ENCODE peak calls at places on chromosomes 16 and 17, in eight cellular contexts. One of them, this sample, is unnamed. For H3K27me3 and H3K4me1, the result is how much of the 10 kb centered on the place peaks cover.

GRCh38 chr17:82545071-82545462 is 25.5 kb downstream of the FOXK2 start:
- DNase-seq in thyroid gland: no peak
- DNase-seq in K562: no peak
- DNase-seq in uterus: peak
- DNase-seq in stomach: no peak
- DNase-seq in body of pancreas: no peak
- DNase-seq in sigmoid colon: peak
- DNase-seq in IMR-90: no peak
- DNase-seq in this sample: no peak

GRCh38 chr17:43319293-43320124 is 79.3 kb upstream of the ARL4D start:
- DNase-seq in thyroid gland: no peak
- DNase-seq in IMR-90: no peak
- DNase-seq in stomach: no peak
- DNase-seq in sigmoid colon: no peak
- DNase-seq in body of pancreas: no peak
- DNase-seq in K562: no peak
- DNase-seq in uterus: no peak
- DNase-seq in this sample: no peak

GRCh38 chr17:44152875-44153274 is 11.1 kb downstream of the HROB start:
- DNase-seq in IMR-90: no peak
- DNase-seq in uterus: no peak
- DNase-seq in thyroid gland: no peak
- DNase-seq in sigmoid colon: no peak
- DNase-seq in stomach: no peak
- DNase-seq in body of pancreas: no peak
- DNase-seq in K562: no peak
- DNase-seq in this sample: no peak

GRCh38 chr16:62225675-62226074 is 189.4 kb upstream of the CDH8 start:
- DNase-seq in uterus: no peak
- DNase-seq in K562: peak
- DNase-seq in body of pancreas: peak
- DNase-seq in IMR-90: no peak
- DNase-seq in stomach: peak
- DNase-seq in thyroid gland: peak
- DNase-seq in sigmoid colon: no peak
- DNase-seq in this sample: no peak

GRCh38 chr16:85300451-85300968 is 188.2 kb upstream of the CIBAR2 start:
- DNase-seq in body of pancreas: no peak
- DNase-seq in stomach: no peak
- DNase-seq in uterus: no peak
- DNase-seq in thyroid gland: no peak
- DNase-seq in sigmoid colon: no peak
- DNase-seq in K562: no peak
- DNase-seq in IMR-90: no peak
- DNase-seq in this sample: no peak

GRCh38 chr17:39634384-39634871 is 2.5 kb upstream of the STARD3 start:
- DNase-seq in stomach: no peak
- DNase-seq in IMR-90: peak
- DNase-seq in body of pancreas: no peak
- DNase-seq in thyroid gland: no peak
- DNase-seq in uterus: no peak
- DNase-seq in sigmoid colon: no peak
- DNase-seq in K562: peak
- DNase-seq in this sample: no peak

GRCh38 chr17:44105483-44105882 is 18.0 kb downstream of the HDAC5 start:
- DNase-seq in sigmoid colon: no peak
- DNase-seq in K562: no peak
- DNase-seq in IMR-90: no peak
- DNase-seq in thyroid gland: no peak
- DNase-seq in uterus: no peak
- DNase-seq in stomach: no peak
- DNase-seq in body of pancreas: no peak
- DNase-seq in this sample: no peak

GRCh38 chr16:17305694-17306093 is 165.1 kb downstream of the XYLT1 start:
- DNase-seq in uterus: no peak
- DNase-seq in IMR-90: no peak
- DNase-seq in K562: no peak
- DNase-seq in body of pancreas: no peak
- DNase-seq in sigmoid colon: no peak
- DNase-seq in thyroid gland: no peak
- DNase-seq in stomach: no peak
- DNase-seq in this sample: no peak

GRCh38 chr16:80836846-80837245 is 32.4 kb upstream of the CDYL2 start:
- DNase-seq in IMR-90: no peak
- DNase-seq in K562: no peak
- DNase-seq in uterus: no peak
- DNase-seq in body of pancreas: no peak
- DNase-seq in sigmoid colon: no peak
- DNase-seq in stomach: no peak
- DNase-seq in thyroid gland: no peak
- DNase-seq in this sample: no peak

GRCh38 chr17:77793146-77793887 is 165.2 kb upstream of the TNRC6C start:
- DNase-seq in K562: no peak
- DNase-seq in stomach: no peak
- DNase-seq in thyroid gland: no peak
- DNase-seq in sigmoid colon: no peak
- DNase-seq in body of pancreas: no peak
- DNase-seq in uterus: no peak
- DNase-seq in IMR-90: no peak
- DNase-seq in this sample: no peak

GRCh38 chr17:77795685-77796084 is 162.8 kb upstream of the TNRC6C start:
- DNase-seq in thyroid gland: no peak
- DNase-seq in body of pancreas: no peak
- DNase-seq in K562: no peak
- DNase-seq in sigmoid colon: peak
- DNase-seq in uterus: no peak
- DNase-seq in IMR-90: no peak
- DNase-seq in stomach: no peak
- DNase-seq in this sample: no peak

GRCh38 chr17:77794846-77795245 is 163.7 kb upstream of the TNRC6C start:
- DNase-seq in stomach: no peak
- DNase-seq in IMR-90: no peak
- DNase-seq in K562: no peak
- DNase-seq in uterus: no peak
- DNase-seq in sigmoid colon: no peak
- DNase-seq in body of pancreas: no peak
- DNase-seq in thyroid gland: no peak
- DNase-seq in this sample: no peak

GRCh38 chr17:77792626-77793025 is 165.9 kb upstream of the TNRC6C start:
- DNase-seq in body of pancreas: no peak
- DNase-seq in stomach: no peak
- DNase-seq in K562: no peak
- DNase-seq in sigmoid colon: no peak
- DNase-seq in IMR-90: no peak
- DNase-seq in uterus: no peak
- DNase-seq in thyroid gland: no peak
- DNase-seq in this sample: no peak

DNA sequence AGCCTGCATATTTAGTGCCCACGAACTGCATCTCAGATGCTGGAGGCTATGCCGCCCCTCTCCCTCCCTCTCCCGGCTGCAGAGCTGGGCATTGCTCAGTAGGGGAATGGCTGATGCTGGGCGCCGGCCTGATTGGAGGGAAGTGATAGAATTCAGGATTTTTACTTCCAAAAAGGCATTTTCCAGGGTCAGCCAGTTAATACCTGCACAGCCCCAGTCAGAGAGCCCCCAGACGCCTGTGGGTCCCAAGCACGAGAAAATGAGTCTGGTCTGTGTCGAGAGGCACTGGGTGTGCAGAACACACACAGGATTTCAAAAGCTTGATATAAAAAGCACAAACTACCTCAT is 164.6 kb upstream of the TNRC6C start:
- DNase-seq in uterus: no peak
- DNase-seq in body of pancreas: no peak
- DNase-seq in stomach: no peak
- DNase-seq in sigmoid colon: no peak
- DNase-seq in K562: no peak
- DNase-seq in IMR-90: no peak
- DNase-seq in thyroid gland: no peak
- DNase-seq in this sample: no peak
- H3K27me3 ChIP-seq in uterus: under half
- H3K27me3 ChIP-seq in body of pancreas: under half
- H3K27me3 ChIP-seq in stomach: under half
- H3K27me3 ChIP-seq in sigmoid colon: under half
- H3K27me3 ChIP-seq in K562: half or more
- H3K27me3 ChIP-seq in IMR-90: half or more
- H3K27me3 ChIP-seq in thyroid gland: under half
- H3K27me3 ChIP-seq in this sample: under half

GRCh38 chr17:58384900-58385299 is 32.4 kb downstream of the RNF43 start:
- DNase-seq in body of pancreas: no peak
- DNase-seq in K562: no peak
- DNase-seq in thyroid gland: no peak
- DNase-seq in stomach: no peak
- DNase-seq in uterus: no peak
- DNase-seq in sigmoid colon: no peak
- DNase-seq in IMR-90: no peak
- DNase-seq in this sample: no peak

GRCh38 chr17:58385359-58385899 is 31.9 kb downstream of the RNF43 start:
- DNase-seq in IMR-90: no peak
- DNase-seq in K562: no peak
- DNase-seq in thyroid gland: no peak
- DNase-seq in stomach: no peak
- DNase-seq in uterus: no peak
- DNase-seq in sigmoid colon: no peak
- DNase-seq in body of pancreas: no peak
- DNase-seq in this sample: no peak

GRCh38 chr17:58382108-58382884 is 30.3 kb upstream of the SUPT4H1 start:
- DNase-seq in body of pancreas: no peak
- DNase-seq in stomach: no peak
- DNase-seq in sigmoid colon: no peak
- DNase-seq in IMR-90: no peak
- DNase-seq in uterus: no peak
- DNase-seq in K562: no peak
- DNase-seq in thyroid gland: no peak
- DNase-seq in this sample: no peak

GRCh38 chr17:58382885-58383248 is 30.9 kb upstream of the SUPT4H1 start:
- DNase-seq in K562: no peak
- DNase-seq in sigmoid colon: no peak
- DNase-seq in stomach: no peak
- DNase-seq in body of pancreas: no peak
- DNase-seq in thyroid gland: no peak
- DNase-seq in uterus: no peak
- DNase-seq in IMR-90: no peak
- DNase-seq in this sample: no peak

GRCh38 chr17:58383892-58384462 is 32.0 kb upstream of the SUPT4H1 start:
- DNase-seq in sigmoid colon: no peak
- DNase-seq in thyroid gland: no peak
- DNase-seq in K562: no peak
- DNase-seq in body of pancreas: no peak
- DNase-seq in uterus: no peak
- DNase-seq in IMR-90: no peak
- DNase-seq in stomach: no peak
- DNase-seq in this sample: no peak
- H3K4me1 ChIP-seq in sigmoid colon: under half
- H3K4me1 ChIP-seq in thyroid gland: under half
- H3K4me1 ChIP-seq in K562: under half
- H3K4me1 ChIP-seq in body of pancreas: half or more
- H3K4me1 ChIP-seq in uterus: under half
- H3K4me1 ChIP-seq in IMR-90: under half
- H3K4me1 ChIP-seq in stomach: half or more
- H3K4me1 ChIP-seq in this sample: under half

GRCh38 chr17:18124346-18125126 is 16.0 kb downstream of the MYO15A start:
- DNase-seq in IMR-90: peak
- DNase-seq in stomach: no peak
- DNase-seq in thyroid gland: no peak
- DNase-seq in K562: no peak
- DNase-seq in uterus: no peak
- DNase-seq in sigmoid colon: no peak
- DNase-seq in body of pancreas: no peak
- DNase-seq in this sample: no peak

GRCh38 chr17:18132711-18133110 is 24.2 kb downstream of the MYO15A start:
- DNase-seq in uterus: no peak
- DNase-seq in K562: no peak
- DNase-seq in stomach: no peak
- DNase-seq in thyroid gland: no peak
- DNase-seq in IMR-90: no peak
- DNase-seq in body of pancreas: no peak
- DNase-seq in sigmoid colon: no peak
- DNase-seq in this sample: no peak

GRCh38 chr17:18122991-18123753 is 14.6 kb downstream of the MYO15A start:
- DNase-seq in K562: no peak
- DNase-seq in sigmoid colon: no peak
- DNase-seq in thyroid gland: no peak
- DNase-seq in IMR-90: no peak
- DNase-seq in uterus: no peak
- DNase-seq in stomach: no peak
- DNase-seq in body of pancreas: no peak
- DNase-seq in this sample: no peak

GRCh38 chr17:18129041-18129502 is 20.5 kb downstream of the MYO15A start:
- DNase-seq in stomach: peak
- DNase-seq in body of pancreas: peak
- DNase-seq in uterus: no peak
- DNase-seq in thyroid gland: peak
- DNase-seq in IMR-90: peak
- DNase-seq in sigmoid colon: no peak
- DNase-seq in K562: no peak
- DNase-seq in this sample: peak
- TF ChIP-seq POLR2A in stomach: no peak
- TF ChIP-seq POLR2A in body of pancreas: no peak
- TF ChIP-seq POLR2A in uterus: no peak
- TF ChIP-seq POLR2A in thyroid gland: no peak
- TF ChIP-seq POLR2A in IMR-90: no peak
- TF ChIP-seq POLR2A in sigmoid colon: no peak
- TF ChIP-seq POLR2A in K562: no peak
- TF ChIP-seq POLR2A in this sample: no peak

DNA sequence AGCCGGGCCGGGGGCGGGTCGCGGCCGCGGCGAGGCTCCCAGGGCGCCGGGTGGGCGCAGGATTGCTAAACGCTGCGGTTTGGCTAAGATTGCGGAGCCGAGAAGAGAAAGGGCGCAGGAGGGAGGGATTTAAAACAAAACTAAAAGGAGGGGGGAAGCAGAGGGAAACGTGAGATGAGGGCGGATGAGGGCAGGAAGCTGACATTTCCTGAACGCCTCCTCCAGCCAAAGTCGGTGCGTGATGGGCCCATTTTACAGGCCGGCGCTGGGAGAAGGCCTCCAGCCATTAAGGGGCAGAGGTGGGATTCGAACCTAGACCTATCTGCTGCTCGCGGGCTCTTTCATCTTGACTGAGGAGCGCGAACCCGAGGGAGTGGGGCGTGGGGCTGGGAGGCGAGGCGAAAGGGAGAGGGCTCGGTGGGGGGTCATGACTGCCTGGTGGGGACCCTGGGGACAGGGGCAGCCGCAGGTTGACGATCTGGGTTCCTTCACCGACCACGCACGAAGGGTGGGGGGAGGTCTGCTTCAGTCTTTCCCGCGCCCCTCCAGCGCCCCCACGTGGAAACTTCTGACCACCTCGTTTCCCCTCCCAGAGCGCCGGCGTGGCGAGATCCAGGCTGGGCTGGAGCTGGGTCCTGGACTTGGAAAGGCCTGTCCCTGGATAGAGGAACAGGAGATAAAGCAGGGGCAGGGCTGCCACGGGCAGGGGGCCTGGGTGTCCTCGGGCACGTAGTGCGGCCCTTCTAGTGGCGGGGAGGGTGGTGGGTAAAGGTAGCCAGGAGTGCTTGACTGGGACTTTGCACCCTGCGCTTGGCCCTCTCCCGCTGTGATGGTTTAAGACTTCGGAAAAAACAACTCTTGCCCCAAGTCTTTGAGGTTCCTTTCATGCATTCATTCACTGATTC is 3.8 kb upstream of the TAC4 start:
- DNase-seq in uterus: peak
- DNase-seq in sigmoid colon: peak
- DNase-seq in stomach: peak
- DNase-seq in thyroid gland: peak
- DNase-seq in IMR-90: peak
- DNase-seq in K562: peak
- DNase-seq in body of pancreas: peak
- DNase-seq in this sample: peak
- H3K27me3 ChIP-seq in uterus: under half
- H3K27me3 ChIP-seq in sigmoid colon: under half
- H3K27me3 ChIP-seq in stomach: under half
- H3K27me3 ChIP-seq in thyroid gland: under half
- H3K27me3 ChIP-seq in IMR-90: under half
- H3K27me3 ChIP-seq in K562: under half
- H3K27me3 ChIP-seq in body of pancreas: under half
- H3K27me3 ChIP-seq in this sample: under half

This sample was measured in prostate gland.